ENCODE peak calls at places on chromosome 20, in nine cellular contexts. One of them, this sample, is unnamed.

GRCh38 chr20:53786071-53786444 is 192.4 kb upstream of the ZNF217 start:
- DNase-seq in NCI-H2171 treated with DMSO at 0.1 percent for 48 hours: no peak
- DNase-seq in astrocyte of the cerebellum: no peak
- DNase-seq in activated CD8-positive, alpha-beta memory T cell treated with anti-CD3 and anti-CD28 coated beads for 4 hours: no peak
- DNase-seq in activated CD4-positive, alpha-beta T cell treated with anti-CD3 and anti-CD28 coated beads, Interleukin-2, amount 50 U/mL, for 48 hours: no peak
- DNase-seq in activated T-cell treated with anti-CD3 and anti-CD28 coated beads, Interleukin-2, amount 50 U/mL, for 72 hours: no peak
- DNase-seq in neural progenitor cell: no peak
- DNase-seq in fibroblast of gingiva: no peak
- DNase-seq in thoracic aorta: no peak
- DNase-seq in this sample: no peak

GRCh38 chr20:59144179-59144830 is 19.3 kb upstream of the ZNF831 start:
- DNase-seq in NCI-H2171 treated with DMSO at 0.1 percent for 48 hours: no peak
- DNase-seq in astrocyte of the cerebellum: no peak
- DNase-seq in activated CD8-positive, alpha-beta memory T cell treated with anti-CD3 and anti-CD28 coated beads for 4 hours: peak
- DNase-seq in activated CD4-positive, alpha-beta T cell treated with anti-CD3 and anti-CD28 coated beads, Interleukin-2, amount 50 U/mL, for 48 hours: no peak
- DNase-seq in activated T-cell treated with anti-CD3 and anti-CD28 coated beads, Interleukin-2, amount 50 U/mL, for 72 hours: peak
- DNase-seq in neural progenitor cell: no peak
- DNase-seq in fibroblast of gingiva: no peak
- DNase-seq in thoracic aorta: no peak
- DNase-seq in this sample: no peak

GRCh38 chr20:58710481-58711265 is 18.1 kb downstream of the NPEPL1 start:
- DNase-seq in NCI-H2171 treated with DMSO at 0.1 percent for 48 hours: no peak
- DNase-seq in astrocyte of the cerebellum: no peak
- DNase-seq in activated CD8-positive, alpha-beta memory T cell treated with anti-CD3 and anti-CD28 coated beads for 4 hours: no peak
- DNase-seq in activated CD4-positive, alpha-beta T cell treated with anti-CD3 and anti-CD28 coated beads, Interleukin-2, amount 50 U/mL, for 48 hours: no peak
- DNase-seq in activated T-cell treated with anti-CD3 and anti-CD28 coated beads, Interleukin-2, amount 50 U/mL, for 72 hours: no peak
- DNase-seq in neural progenitor cell: peak
- DNase-seq in fibroblast of gingiva: no peak
- DNase-seq in thoracic aorta: no peak
- DNase-seq in this sample: no peak

GRCh38 chr20:36391456-36391855 is 85.3 kb downstream of the DLGAP4 start:
- DNase-seq in NCI-H2171 treated with DMSO at 0.1 percent for 48 hours: no peak
- DNase-seq in astrocyte of the cerebellum: no peak
- DNase-seq in activated CD8-positive, alpha-beta memory T cell treated with anti-CD3 and anti-CD28 coated beads for 4 hours: no peak
- DNase-seq in activated CD4-positive, alpha-beta T cell treated with anti-CD3 and anti-CD28 coated beads, Interleukin-2, amount 50 U/mL, for 48 hours: no peak
- DNase-seq in activated T-cell treated with anti-CD3 and anti-CD28 coated beads, Interleukin-2, amount 50 U/mL, for 72 hours: no peak
- DNase-seq in neural progenitor cell: no peak
- DNase-seq in fibroblast of gingiva: no peak
- DNase-seq in thoracic aorta: no peak
- DNase-seq in this sample: no peak

GRCh38 chr20:49914310-49915117 is 815 bp downstream of the SPATA2 start:
- DNase-seq in NCI-H2171 treated with DMSO at 0.1 percent for 48 hours: no peak
- DNase-seq in astrocyte of the cerebellum: no peak
- DNase-seq in activated CD8-positive, alpha-beta memory T cell treated with anti-CD3 and anti-CD28 coated beads for 4 hours: no peak
- DNase-seq in activated CD4-positive, alpha-beta T cell treated with anti-CD3 and anti-CD28 coated beads, Interleukin-2, amount 50 U/mL, for 48 hours: peak
- DNase-seq in activated T-cell treated with anti-CD3 and anti-CD28 coated beads, Interleukin-2, amount 50 U/mL, for 72 hours: no peak
- DNase-seq in neural progenitor cell: peak
- DNase-seq in fibroblast of gingiva: no peak
- DNase-seq in thoracic aorta: no peak
- DNase-seq in this sample: no peak

GRCh38 chr20:64153861-64154589 is 10.2 kb upstream of the MYT1 start:
- DNase-seq in NCI-H2171 treated with DMSO at 0.1 percent for 48 hours: no peak
- DNase-seq in astrocyte of the cerebellum: no peak
- DNase-seq in activated CD8-positive, alpha-beta memory T cell treated with anti-CD3 and anti-CD28 coated beads for 4 hours: no peak
- DNase-seq in activated CD4-positive, alpha-beta T cell treated with anti-CD3 and anti-CD28 coated beads, Interleukin-2, amount 50 U/mL, for 48 hours: no peak
- DNase-seq in activated T-cell treated with anti-CD3 and anti-CD28 coated beads, Interleukin-2, amount 50 U/mL, for 72 hours: no peak
- DNase-seq in neural progenitor cell: no peak
- DNase-seq in fibroblast of gingiva: no peak
- DNase-seq in thoracic aorta: no peak
- DNase-seq in this sample: no peak

GRCh38 chr20:50273601-50274491 is 83.2 kb downstream of the CEBPB start:
- DNase-seq in NCI-H2171 treated with DMSO at 0.1 percent for 48 hours: peak
- DNase-seq in astrocyte of the cerebellum: no peak
- DNase-seq in activated CD8-positive, alpha-beta memory T cell treated with anti-CD3 and anti-CD28 coated beads for 4 hours: no peak
- DNase-seq in activated CD4-positive, alpha-beta T cell treated with anti-CD3 and anti-CD28 coated beads, Interleukin-2, amount 50 U/mL, for 48 hours: no peak
- DNase-seq in activated T-cell treated with anti-CD3 and anti-CD28 coated beads, Interleukin-2, amount 50 U/mL, for 72 hours: no peak
- DNase-seq in neural progenitor cell: no peak
- DNase-seq in fibroblast of gingiva: no peak
- DNase-seq in thoracic aorta: no peak
- DNase-seq in this sample: no peak

GRCh38 chr20:37911838-37912273 is 8.9 kb downstream of the VSTM2L start:
- DNase-seq in NCI-H2171 treated with DMSO at 0.1 percent for 48 hours: peak
- DNase-seq in astrocyte of the cerebellum: peak
- DNase-seq in activated CD8-positive, alpha-beta memory T cell treated with anti-CD3 and anti-CD28 coated beads for 4 hours: no peak
- DNase-seq in activated CD4-positive, alpha-beta T cell treated with anti-CD3 and anti-CD28 coated beads, Interleukin-2, amount 50 U/mL, for 48 hours: no peak
- DNase-seq in activated T-cell treated with anti-CD3 and anti-CD28 coated beads, Interleukin-2, amount 50 U/mL, for 72 hours: peak
- DNase-seq in neural progenitor cell: peak
- DNase-seq in fibroblast of gingiva: peak
- DNase-seq in thoracic aorta: no peak
- DNase-seq in this sample: no peak

GRCh38 chr20:62487-62886 is 25.0 kb upstream of the DEFB125 start:
- DNase-seq in NCI-H2171 treated with DMSO at 0.1 percent for 48 hours: no peak
- DNase-seq in astrocyte of the cerebellum: no peak
- DNase-seq in activated CD8-positive, alpha-beta memory T cell treated with anti-CD3 and anti-CD28 coated beads for 4 hours: no peak
- DNase-seq in activated CD4-positive, alpha-beta T cell treated with anti-CD3 and anti-CD28 coated beads, Interleukin-2, amount 50 U/mL, for 48 hours: no peak
- DNase-seq in activated T-cell treated with anti-CD3 and anti-CD28 coated beads, Interleukin-2, amount 50 U/mL, for 72 hours: no peak
- DNase-seq in neural progenitor cell: no peak
- DNase-seq in fibroblast of gingiva: no peak
- DNase-seq in thoracic aorta: no peak
- DNase-seq in this sample: no peak

GRCh38 chr20:62063981-62064787 is 1.5 kb downstream of the TAF4 start:
- DNase-seq in NCI-H2171 treated with DMSO at 0.1 percent for 48 hours: no peak
- DNase-seq in astrocyte of the cerebellum: no peak
- DNase-seq in activated CD8-positive, alpha-beta memory T cell treated with anti-CD3 and anti-CD28 coated beads for 4 hours: no peak
- DNase-seq in activated CD4-positive, alpha-beta T cell treated with anti-CD3 and anti-CD28 coated beads, Interleukin-2, amount 50 U/mL, for 48 hours: no peak
- DNase-seq in activated T-cell treated with anti-CD3 and anti-CD28 coated beads, Interleukin-2, amount 50 U/mL, for 72 hours: no peak
- DNase-seq in neural progenitor cell: peak
- DNase-seq in fibroblast of gingiva: no peak
- DNase-seq in thoracic aorta: no peak
- DNase-seq in this sample: no peak

GRCh38 chr20:31593221-31594001 is 11.7 kb upstream of the ID1 start:
- DNase-seq in NCI-H2171 treated with DMSO at 0.1 percent for 48 hours: no peak
- DNase-seq in astrocyte of the cerebellum: no peak
- DNase-seq in activated CD8-positive, alpha-beta memory T cell treated with anti-CD3 and anti-CD28 coated beads for 4 hours: no peak
- DNase-seq in activated CD4-positive, alpha-beta T cell treated with anti-CD3 and anti-CD28 coated beads, Interleukin-2, amount 50 U/mL, for 48 hours: peak
- DNase-seq in activated T-cell treated with anti-CD3 and anti-CD28 coated beads, Interleukin-2, amount 50 U/mL, for 72 hours: peak
- DNase-seq in neural progenitor cell: no peak
- DNase-seq in fibroblast of gingiva: peak
- DNase-seq in thoracic aorta: no peak
- DNase-seq in this sample: no peak

GRCh38 chr20:9066196-9066595 is 2.7 kb upstream of the PLCB4 start:
- DNase-seq in NCI-H2171 treated with DMSO at 0.1 percent for 48 hours: peak
- DNase-seq in astrocyte of the cerebellum: no peak
- DNase-seq in activated CD8-positive, alpha-beta memory T cell treated with anti-CD3 and anti-CD28 coated beads for 4 hours: no peak
- DNase-seq in activated CD4-positive, alpha-beta T cell treated with anti-CD3 and anti-CD28 coated beads, Interleukin-2, amount 50 U/mL, for 48 hours: no peak
- DNase-seq in activated T-cell treated with anti-CD3 and anti-CD28 coated beads, Interleukin-2, amount 50 U/mL, for 72 hours: no peak
- DNase-seq in neural progenitor cell: no peak
- DNase-seq in fibroblast of gingiva: no peak
- DNase-seq in thoracic aorta: no peak
- DNase-seq in this sample: no peak